ENCODE peak calls at places on chromosomes 3 and 15, in five cellular contexts. I, Q, A, G and D are unnamed samples.

GRCh38 chr3:140736863-140737460 is 59.1 kb downstream of the TRIM42 start:
- DNase-seq in I (peak), Q (peak), A (peak), G (peak), D (peak)

GRCh38 chr3:120567370-120568197 is 28.6 kb upstream of the NDUFB4 start:
- DNase-seq in I (peak), Q (no peak), A (no peak), G (no peak), D (no peak)

GRCh38 chr3:56787258-56787777 is 14.4 kb downstream of the ARHGEF3 start:
- DNase-seq in I (no peak), Q (no peak), A (no peak), G (no peak), D (no peak)

GRCh38 chr15:47283231-47283630 is 434.1 kb upstream of the SEMA6D start:
- DNase-seq in I (no peak), Q (no peak), A (no peak), G (no peak), D (no peak)

GRCh38 chr3:9692416-9692815 is 11.2 kb upstream of the CPNE9 start:
- DNase-seq in I (no peak), Q (no peak), A (no peak), G (no peak), D (no peak)

GRCh38 chr3:87900061-87900460 is 158.7 kb downstream of the CGGBP1 start:
- DNase-seq in I (no peak), Q (no peak), A (no peak), G (no peak), D (no peak)

GRCh38 chr3:66404903-66405700 is 95.7 kb downstream of the LRIG1 start:
- DNase-seq in I (peak), Q (no peak), A (no peak), G (no peak), D (no peak)

GRCh38 chr3:45078910-45079522 is 52.9 kb downstream of the CLEC3B start:
- DNase-seq in I (no peak), Q (no peak), A (no peak), G (peak), D (no peak)

GRCh38 chr3:183802989-183803388 is 22.4 kb downstream of the MAP6D1 start:
- DNase-seq in I (peak), Q (no peak), A (no peak), G (no peak), D (no peak)

GRCh38 chr3:16668776-16669545 is 63.7 kb upstream of the DAZL start:
- DNase-seq in I (no peak), Q (no peak), A (no peak), G (no peak), D (no peak)

GRCh38 chr3:152403632-152404066 is 134.9 kb downstream of the MBNL1 start:
- DNase-seq in I (peak), Q (no peak), A (no peak), G (no peak), D (no peak)

GRCh38 chr3:54243262-54243931 is 121.0 kb downstream of the CACNA2D3 start:
- DNase-seq in I (no peak), Q (peak), A (no peak), G (peak), D (no peak)

GRCh38 chr3:107943860-107944543 is 146.8 kb downstream of the CD47 start:
- DNase-seq in I (peak), Q (no peak), A (no peak), G (peak), D (no peak)

GRCh38 chr3:158489181-158489580 is 81.8 kb upstream of the MLF1 start:
- DNase-seq in I (no peak), Q (no peak), A (no peak), G (no peak), D (no peak)

GRCh38 chr3:15281817-15282216 is 50.6 kb downstream of the SH3BP5 start:
- DNase-seq in I (no peak), Q (no peak), A (no peak), G (no peak), D (no peak)

GRCh38 chr3:168419091-168419490 is 323.4 kb upstream of the GOLIM4 start:
- DNase-seq in I (no peak), Q (no peak), A (no peak), G (no peak), D (no peak)

GRCh38 chr15:42215854-42216829 is 8.0 kb upstream of the VPS39 start:
- DNase-seq in I (no peak), Q (no peak), A (no peak), G (no peak), D (no peak)

GRCh38 chr3:190038050-190038631 is 82.6 kb downstream of the P3H2 start:
- DNase-seq in I (peak), Q (peak), A (no peak), G (no peak), D (no peak)

GRCh38 chr3:171268677-171269076 is 191.5 kb downstream of the TNIK start:
- DNase-seq in I (no peak), Q (no peak), A (no peak), G (no peak), D (no peak)

GRCh38 chr15:70615435-70616310 is 147.7 kb downstream of the UACA start:
- DNase-seq in I (no peak), Q (no peak), A (no peak), G (no peak), D (no peak)

GRCh38 chr3:178504128-178504527 is 32.1 kb upstream of the KCNMB2 start:
- DNase-seq in I (no peak), Q (no peak), A (no peak), G (no peak), D (no peak)

GRCh38 chr15:31016446-31016915 is 25.1 kb upstream of the MTMR10 start:
- DNase-seq in I (peak), Q (no peak), A (peak), G (no peak), D (no peak)

GRCh38 chr3:195181781-195182469 is 89.0 kb downstream of the XXYLT1 start:
- DNase-seq in I (no peak), Q (no peak), A (no peak), G (no peak), D (no peak)

GRCh38 chr3:64104691-64105101 is 81.4 kb upstream of the PSMD6 start:
- DNase-seq in I (peak), Q (peak), A (no peak), G (peak), D (no peak)

GRCh38 chr15:69979269-69979668 is 118.4 kb downstream of the TLE3 start:
- DNase-seq in I (peak), Q (peak), A (no peak), G (peak), D (peak)

GRCh38 chr15:51718199-51718598 is 19.3 kb downstream of the LYSMD2 start:
- DNase-seq in I (no peak), Q (no peak), A (no peak), G (no peak), D (no peak)

GRCh38 chr15:90826886-90827435 is 41.4 kb upstream of the FURIN start:
- DNase-seq in I (no peak), Q (no peak), A (no peak), G (no peak), D (no peak)

GRCh38 chr3:172343117-172343516 is 105.1 kb downstream of the GHSR start:
- DNase-seq in I (no peak), Q (no peak), A (no peak), G (no peak), D (no peak)

GRCh38 chr3:63936929-63937328 is 24.7 kb upstream of the SCAANT1 start:
- DNase-seq in I (no peak), Q (no peak), A (no peak), G (no peak), D (no peak)

GRCh38 chr3:71185733-71186455 is 397.6 kb downstream of the FOXP1 start:
- DNase-seq in I (peak), Q (peak), A (no peak), G (no peak), D (no peak)

GRCh38 chr15:22995786-22996185 is 15.6 kb upstream of the CYFIP1 start:
- DNase-seq in I (peak), Q (no peak), A (no peak), G (no peak), D (no peak)

GRCh38 chr15:65079580-65079979 is 3.0 kb downstream of the KBTBD13 start:
- DNase-seq in I (no peak), Q (no peak), A (no peak), G (no peak), D (no peak)

GRCh38 chr3:191412764-191413163 is 48.2 kb upstream of the PYDC2 start:
- DNase-seq in I (peak), Q (peak), A (peak), G (no peak), D (no peak)

GRCh38 chr3:123730816-123731215 is 146.0 kb upstream of the HACD2 start:
- DNase-seq in I (no peak), Q (no peak), A (no peak), G (no peak), D (no peak)

GRCh38 chr3:138944842-138945645 is 1.9 kb downstream of the FOXL2 start:
- DNase-seq in I (peak), Q (no peak), A (no peak), G (no peak), D (no peak)

GRCh38 chr3:8607285-8608040 is 37.1 kb downstream of the SSUH2 start:
- DNase-seq in I (peak), Q (peak), A (peak), G (peak), D (no peak)

GRCh38 chr15:55921744-55922143 is 71.7 kb downstream of the NEDD4 start:
- DNase-seq in I (no peak), Q (no peak), A (no peak), G (no peak), D (no peak)
- TF ChIP-seq CTCF in I (no peak), Q (no peak), A (no peak), G (no peak), D (no peak)

GRCh38 chr3:127745656-127746399 is 73.1 kb downstream of the ABTB1 start:
- DNase-seq in I (no peak), Q (no peak), A (no peak), G (no peak), D (no peak)

GRCh38 chr3:127747066-127747465 is 74.3 kb downstream of the ABTB1 start:
- DNase-seq in I (no peak), Q (no peak), A (no peak), G (no peak), D (no peak)

GRCh38 chr3:127747751-127748521 is 74.4 kb downstream of the MGLL start:
- DNase-seq in I (peak), Q (peak), A (peak), G (no peak), D (no peak)

GRCh38 chr3:127744875-127745274 is 72.1 kb downstream of the ABTB1 start:
- DNase-seq in I (no peak), Q (no peak), A (no peak), G (no peak), D (no peak)

DNA sequence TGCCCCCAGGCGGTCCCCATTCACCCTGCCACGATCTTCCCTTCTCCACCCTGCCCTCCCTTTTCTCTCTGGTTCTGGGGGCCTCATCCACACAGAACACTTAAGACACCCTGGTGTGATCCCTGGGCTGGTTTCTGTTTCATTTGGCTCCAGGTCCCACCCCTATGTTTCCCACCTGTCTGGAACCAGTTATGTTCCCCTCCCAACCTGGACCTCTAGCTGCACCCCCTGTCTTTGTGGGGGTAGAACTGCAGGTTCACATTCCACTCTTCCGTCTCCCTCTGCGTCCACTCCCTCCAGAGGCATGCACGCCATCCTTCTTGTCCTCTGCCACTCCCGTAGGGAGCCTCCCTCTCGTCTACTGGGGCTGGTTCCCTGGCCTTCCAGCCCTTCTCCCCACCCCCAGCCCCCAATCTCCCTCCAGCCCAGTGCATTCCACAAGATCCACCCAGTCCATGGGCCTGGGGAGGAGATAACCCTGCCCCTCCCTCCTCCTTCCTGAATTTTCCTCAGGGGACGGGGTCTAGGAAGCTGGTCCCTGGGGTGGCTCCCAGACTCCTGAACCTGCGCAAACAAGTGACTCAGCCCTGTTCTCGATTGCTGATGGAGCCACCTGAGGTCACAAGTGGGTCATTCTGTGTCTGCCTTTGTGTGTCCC is 73.8 kb downstream of the ABTB1 start:
- DNase-seq in I (no peak), Q (no peak), A (no peak), G (no peak), D (no peak)
- TF ChIP-seq CTCF in I (no peak), Q (no peak), A (peak), G (no peak), D (no peak)

DNA sequence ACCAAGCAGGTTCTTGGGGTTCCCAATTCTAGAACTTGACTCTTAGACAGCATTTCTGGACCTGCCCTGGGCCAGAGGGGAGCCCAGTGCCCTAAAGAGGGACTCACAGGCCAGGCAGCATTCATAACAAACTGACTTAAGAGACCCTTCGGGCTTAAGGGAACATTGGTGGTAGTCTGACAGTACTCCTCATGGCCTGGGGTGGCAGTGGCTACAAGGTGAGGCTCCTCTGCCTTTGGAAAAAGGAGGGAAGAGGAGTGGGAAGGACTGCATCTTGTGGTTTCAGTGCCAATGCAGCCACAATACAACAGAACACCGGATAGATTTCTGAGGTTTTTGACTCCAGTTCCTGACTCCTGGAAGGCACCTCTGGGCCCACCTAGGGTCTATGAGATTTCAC is 172.2 kb upstream of the STRIT1 start:
- DNase-seq in I (no peak), Q (no peak), A (no peak), G (no peak), D (no peak)
- TF ChIP-seq CTCF in I (no peak), Q (no peak), A (no peak), G (no peak), D (no peak)

GRCh38 chr3:58021072-58021959 is 13.1 kb downstream of the FLNB start:
- DNase-seq in I (no peak), Q (no peak), A (no peak), G (no peak), D (no peak)
- TF ChIP-seq CTCF in I (no peak), Q (no peak), A (no peak), G (no peak), D (no peak)

DNA sequence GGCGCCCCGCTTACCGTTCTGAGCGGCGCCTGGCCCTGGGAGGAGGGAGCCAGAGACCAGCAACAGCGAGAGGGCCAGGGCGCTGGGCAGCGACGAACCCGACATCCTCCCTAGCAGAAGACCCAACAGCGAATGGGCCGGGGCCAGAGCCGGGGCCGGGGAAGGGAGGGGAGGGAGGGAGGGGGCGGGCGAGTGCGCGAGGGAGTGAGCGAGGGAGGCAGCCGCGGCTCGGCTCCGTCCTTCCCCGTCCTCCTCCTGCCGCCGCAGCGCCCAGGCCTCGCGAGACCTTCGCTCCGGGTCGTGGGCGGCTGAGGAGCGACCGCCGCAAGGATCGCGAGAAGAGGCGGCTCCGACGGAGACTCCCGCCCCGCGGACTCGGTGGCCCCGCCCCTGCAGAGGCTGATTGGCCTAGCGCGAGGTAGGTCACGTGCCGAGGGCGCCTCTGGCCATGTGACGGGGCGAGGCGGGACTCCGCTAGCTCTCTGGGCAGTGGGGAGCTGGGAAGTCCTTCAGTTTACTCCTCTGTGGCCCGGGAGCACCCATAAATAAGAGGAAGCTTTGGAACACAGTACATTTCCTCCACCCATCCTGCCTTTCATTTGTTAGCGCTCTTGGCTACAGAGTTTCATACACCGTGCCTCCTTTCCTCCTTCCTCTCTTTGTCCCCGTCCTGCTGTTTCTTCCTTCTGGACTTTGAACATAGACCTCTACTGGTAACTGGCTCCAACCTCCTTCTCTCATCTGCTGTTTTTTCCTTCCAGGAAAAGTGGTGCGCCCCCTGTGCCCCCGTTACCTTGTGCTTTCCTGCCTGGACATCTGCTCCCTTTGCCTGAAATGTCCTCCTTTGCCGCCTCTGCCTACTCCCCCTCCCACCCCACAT is at the start of gene NPTN:
- DNase-seq in I (peak), Q (peak), A (peak), G (peak), D (peak)
- TF ChIP-seq CTCF in I (no peak), Q (no peak), A (no peak), G (no peak), D (no peak)

GRCh38 chr15:101267320-101268104 is 9.8 kb downstream of the SELENOS start:
- DNase-seq in I (peak), Q (no peak), A (peak), G (no peak), D (no peak)
- TF ChIP-seq CTCF in I (no peak), Q (no peak), A (no peak), G (no peak), D (no peak)